ENCODE peak calls at places on chromosomes 2 and 18, in nine cellular contexts. One of them, this sample, is unnamed.

GRCh38 chr2:8515390-8515761 is 166.5 kb upstream of the ID2 start:
- DNase-seq in HCT116: no peak
- DNase-seq in hepatocyte: no peak
- DNase-seq in GM23248: no peak
- DNase-seq in GM23338: no peak
- DNase-seq in SK-N-SH: no peak
- DNase-seq in MM.1S: peak; percentile 87
- DNase-seq in neural progenitor cell: no peak
- DNase-seq in OCI-LY7: peak; percentile 88
- DNase-seq in this sample: no peak

GRCh38 chr2:49940616-49941015 is 786.3 kb upstream of the FSHR start:
- DNase-seq in MM.1S: peak; percentile 45
- DNase-seq in GM23338: no peak
- DNase-seq in GM23248: no peak
- DNase-seq in neural progenitor cell: no peak
- DNase-seq in HCT116: no peak
- DNase-seq in hepatocyte: no peak
- DNase-seq in OCI-LY7: no peak
- DNase-seq in SK-N-SH: no peak
- DNase-seq in this sample: no peak

GRCh38 chr2:43989549-43989948 is 6.2 kb downstream of the LRPPRC start:
- DNase-seq in GM23248: no peak
- DNase-seq in OCI-LY7: no peak
- DNase-seq in HCT116: no peak
- DNase-seq in hepatocyte: no peak
- DNase-seq in SK-N-SH: no peak
- DNase-seq in neural progenitor cell: no peak
- DNase-seq in MM.1S: no peak
- DNase-seq in GM23338: no peak
- DNase-seq in this sample: no peak

GRCh38 chr2:25251461-25252273 is 83.3 kb upstream of the POMC start:
- DNase-seq in hepatocyte: peak; percentile 60
- DNase-seq in neural progenitor cell: no peak
- DNase-seq in OCI-LY7: no peak
- DNase-seq in GM23338: peak; percentile 61
- DNase-seq in MM.1S: peak; percentile 7
- DNase-seq in HCT116: no peak
- DNase-seq in GM23248: peak; percentile 56
- DNase-seq in SK-N-SH: peak; percentile 84
- DNase-seq in this sample: peak; percentile 30

GRCh38 chr2:103859238-103859637 is 994.7 kb upstream of the POU3F3 start:
- DNase-seq in hepatocyte: no peak
- DNase-seq in neural progenitor cell: no peak
- DNase-seq in MM.1S: no peak
- DNase-seq in HCT116: no peak
- DNase-seq in GM23338: peak; percentile 13
- DNase-seq in GM23248: no peak
- DNase-seq in OCI-LY7: no peak
- DNase-seq in SK-N-SH: no peak
- DNase-seq in this sample: no peak

GRCh38 chr2:1458432-1458831 is 45.2 kb downstream of the TPO start:
- DNase-seq in neural progenitor cell: no peak
- DNase-seq in GM23248: no peak
- DNase-seq in MM.1S: no peak
- DNase-seq in GM23338: no peak
- DNase-seq in OCI-LY7: no peak
- DNase-seq in SK-N-SH: no peak
- DNase-seq in HCT116: no peak
- DNase-seq in hepatocyte: no peak
- DNase-seq in this sample: no peak

GRCh38 chr2:1867141-1867540 is 122.8 kb upstream of the PXDN start:
- DNase-seq in neural progenitor cell: no peak
- DNase-seq in hepatocyte: no peak
- DNase-seq in GM23338: no peak
- DNase-seq in OCI-LY7: no peak
- DNase-seq in GM23248: no peak
- DNase-seq in MM.1S: no peak
- DNase-seq in SK-N-SH: no peak
- DNase-seq in HCT116: no peak
- DNase-seq in this sample: no peak

GRCh38 chr2:19607931-19608762 is 249.7 kb upstream of the OSR1 start:
- DNase-seq in GM23248: peak; percentile 89
- DNase-seq in SK-N-SH: no peak
- DNase-seq in GM23338: no peak
- DNase-seq in neural progenitor cell: no peak
- DNase-seq in OCI-LY7: no peak
- DNase-seq in hepatocyte: no peak
- DNase-seq in MM.1S: no peak
- DNase-seq in HCT116: no peak
- DNase-seq in this sample: peak; percentile 71

GRCh38 chr2:165248238-165248637 is 9.0 kb downstream of the SCN2A start:
- DNase-seq in GM23248: no peak
- DNase-seq in MM.1S: no peak
- DNase-seq in neural progenitor cell: no peak
- DNase-seq in SK-N-SH: no peak
- DNase-seq in hepatocyte: no peak
- DNase-seq in GM23338: no peak
- DNase-seq in OCI-LY7: no peak
- DNase-seq in HCT116: no peak
- DNase-seq in this sample: no peak

GRCh38 chr2:165251361-165251760 is 12.1 kb downstream of the SCN2A start:
- DNase-seq in neural progenitor cell: no peak
- DNase-seq in GM23338: no peak
- DNase-seq in hepatocyte: no peak
- DNase-seq in HCT116: no peak
- DNase-seq in OCI-LY7: no peak
- DNase-seq in SK-N-SH: no peak
- DNase-seq in GM23248: no peak
- DNase-seq in MM.1S: no peak
- DNase-seq in this sample: peak; percentile 34

GRCh38 chr2:165256618-165257017 is 17.4 kb downstream of the SCN2A start:
- DNase-seq in HCT116: no peak
- DNase-seq in OCI-LY7: no peak
- DNase-seq in GM23248: no peak
- DNase-seq in MM.1S: no peak
- DNase-seq in GM23338: no peak
- DNase-seq in neural progenitor cell: no peak
- DNase-seq in SK-N-SH: no peak
- DNase-seq in hepatocyte: no peak
- DNase-seq in this sample: no peak

DNA sequence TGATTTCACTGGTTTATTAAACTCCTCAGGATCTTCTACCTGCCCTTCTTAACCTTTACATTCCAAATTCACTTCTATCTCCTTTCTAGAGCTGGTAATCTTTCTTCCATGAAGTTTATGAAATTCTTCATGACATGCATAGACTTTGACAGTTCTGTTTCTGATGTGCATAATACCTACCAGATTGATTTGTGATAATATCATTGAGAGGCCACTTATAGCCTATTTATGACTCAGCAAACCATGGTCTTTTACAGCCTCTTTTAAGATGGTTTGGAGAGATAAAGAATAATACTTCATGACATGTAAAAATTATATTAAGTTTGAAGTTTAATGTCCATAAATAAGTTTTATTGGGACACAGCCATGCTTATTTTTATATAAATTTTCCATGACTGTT is 14.0 kb downstream of the SCN2A start:
- DNase-seq in hepatocyte: no peak
- DNase-seq in SK-N-SH: no peak
- DNase-seq in GM23248: no peak
- DNase-seq in neural progenitor cell: no peak
- DNase-seq in GM23338: no peak
- DNase-seq in OCI-LY7: no peak
- DNase-seq in MM.1S: no peak
- DNase-seq in HCT116: no peak
- DNase-seq in this sample: peak; percentile 22
- TF ChIP-seq EZH2phosphoT487 in hepatocyte: no peak
- TF ChIP-seq EZH2phosphoT487 in SK-N-SH: no peak
- TF ChIP-seq EZH2phosphoT487 in GM23248: no peak
- TF ChIP-seq EZH2phosphoT487 in neural progenitor cell: no peak
- TF ChIP-seq EZH2phosphoT487 in GM23338: no peak
- TF ChIP-seq EZH2phosphoT487 in OCI-LY7: no peak
- TF ChIP-seq EZH2phosphoT487 in MM.1S: no peak
- TF ChIP-seq EZH2phosphoT487 in HCT116: no peak
- TF ChIP-seq EZH2phosphoT487 in this sample: no peak

GRCh38 chr18:13388586-13389490 is 170.3 kb downstream of the LDLRAD4 start:
- DNase-seq in hepatocyte: no peak
- DNase-seq in neural progenitor cell: no peak
- DNase-seq in MM.1S: no peak
- DNase-seq in GM23248: no peak
- DNase-seq in SK-N-SH: no peak
- DNase-seq in GM23338: no peak
- DNase-seq in OCI-LY7: no peak
- DNase-seq in HCT116: no peak
- DNase-seq in this sample: no peak

GRCh38 chr18:13389491-13390131 is 171.1 kb downstream of the LDLRAD4 start:
- DNase-seq in GM23248: no peak
- DNase-seq in HCT116: no peak
- DNase-seq in GM23338: no peak
- DNase-seq in neural progenitor cell: no peak
- DNase-seq in SK-N-SH: no peak
- DNase-seq in hepatocyte: no peak
- DNase-seq in OCI-LY7: no peak
- DNase-seq in MM.1S: no peak
- DNase-seq in this sample: no peak

GRCh38 chr18:13392029-13392750 is 173.6 kb downstream of the LDLRAD4 start:
- DNase-seq in HCT116: no peak
- DNase-seq in GM23338: no peak
- DNase-seq in hepatocyte: no peak
- DNase-seq in OCI-LY7: no peak
- DNase-seq in neural progenitor cell: no peak
- DNase-seq in GM23248: no peak
- DNase-seq in MM.1S: no peak
- DNase-seq in SK-N-SH: no peak
- DNase-seq in this sample: no peak

GRCh38 chr18:13390196-13390595 is 171.6 kb downstream of the LDLRAD4 start:
- DNase-seq in OCI-LY7: no peak
- DNase-seq in SK-N-SH: no peak
- DNase-seq in GM23248: no peak
- DNase-seq in MM.1S: no peak
- DNase-seq in hepatocyte: no peak
- DNase-seq in HCT116: no peak
- DNase-seq in neural progenitor cell: no peak
- DNase-seq in GM23338: no peak
- DNase-seq in this sample: no peak

DNA sequence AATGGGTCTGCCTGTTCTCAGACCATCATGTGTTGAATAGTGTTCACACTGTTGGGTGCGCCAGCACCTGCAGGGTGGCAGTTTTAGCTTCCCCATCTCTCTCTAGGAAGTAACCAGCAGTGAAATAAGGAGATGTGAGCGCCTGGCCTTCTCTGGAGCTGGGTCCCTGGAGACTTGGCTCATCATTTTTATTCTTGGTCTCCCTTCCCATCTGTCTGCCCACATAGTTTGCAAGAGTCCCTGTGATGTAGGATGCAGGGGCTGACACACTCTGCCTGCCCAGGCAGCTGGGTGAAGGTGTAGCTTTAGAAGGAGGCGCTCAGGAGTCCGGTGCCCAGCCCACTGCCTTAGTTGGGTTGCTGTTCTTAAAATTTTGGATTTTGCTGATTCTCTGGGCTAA is 172.2 kb downstream of the LDLRAD4 start:
- DNase-seq in MM.1S: no peak
- DNase-seq in GM23338: no peak
- DNase-seq in HCT116: no peak
- DNase-seq in hepatocyte: no peak
- DNase-seq in OCI-LY7: no peak
- DNase-seq in neural progenitor cell: no peak
- DNase-seq in GM23248: no peak
- DNase-seq in SK-N-SH: no peak
- DNase-seq in this sample: no peak
- TF ChIP-seq EZH2phosphoT487 in MM.1S: no peak
- TF ChIP-seq EZH2phosphoT487 in GM23338: no peak
- TF ChIP-seq EZH2phosphoT487 in HCT116: no peak
- TF ChIP-seq EZH2phosphoT487 in hepatocyte: no peak
- TF ChIP-seq EZH2phosphoT487 in OCI-LY7: no peak
- TF ChIP-seq EZH2phosphoT487 in neural progenitor cell: no peak
- TF ChIP-seq EZH2phosphoT487 in GM23248: no peak
- TF ChIP-seq EZH2phosphoT487 in SK-N-SH: no peak
- TF ChIP-seq EZH2phosphoT487 in this sample: no peak

GRCh38 chr18:23712445-23712844 is 23.2 kb downstream of the LAMA3 start:
- DNase-seq in MM.1S: no peak
- DNase-seq in hepatocyte: no peak
- DNase-seq in SK-N-SH: no peak
- DNase-seq in HCT116: no peak
- DNase-seq in neural progenitor cell: no peak
- DNase-seq in GM23248: no peak
- DNase-seq in GM23338: no peak
- DNase-seq in OCI-LY7: no peak
- DNase-seq in this sample: peak; percentile 53

GRCh38 chr18:23710946-23711345 is 21.7 kb downstream of the LAMA3 start:
- DNase-seq in HCT116: no peak
- DNase-seq in neural progenitor cell: no peak
- DNase-seq in GM23248: no peak
- DNase-seq in MM.1S: no peak
- DNase-seq in hepatocyte: peak; percentile 41
- DNase-seq in GM23338: no peak
- DNase-seq in SK-N-SH: no peak
- DNase-seq in OCI-LY7: no peak
- DNase-seq in this sample: peak; percentile 69

GRCh38 chr18:23706971-23707640 is 17.9 kb downstream of the LAMA3 start:
- DNase-seq in HCT116: no peak
- DNase-seq in hepatocyte: no peak
- DNase-seq in OCI-LY7: no peak
- DNase-seq in GM23248: no peak
- DNase-seq in SK-N-SH: no peak
- DNase-seq in MM.1S: no peak
- DNase-seq in GM23338: no peak
- DNase-seq in neural progenitor cell: no peak
- DNase-seq in this sample: no peak

GRCh38 chr18:23711421-23711820 is 22.2 kb downstream of the LAMA3 start:
- DNase-seq in neural progenitor cell: no peak
- DNase-seq in GM23248: no peak
- DNase-seq in SK-N-SH: no peak
- DNase-seq in MM.1S: no peak
- DNase-seq in hepatocyte: no peak
- DNase-seq in GM23338: no peak
- DNase-seq in OCI-LY7: no peak
- DNase-seq in HCT116: no peak
- DNase-seq in this sample: no peak

DNA sequence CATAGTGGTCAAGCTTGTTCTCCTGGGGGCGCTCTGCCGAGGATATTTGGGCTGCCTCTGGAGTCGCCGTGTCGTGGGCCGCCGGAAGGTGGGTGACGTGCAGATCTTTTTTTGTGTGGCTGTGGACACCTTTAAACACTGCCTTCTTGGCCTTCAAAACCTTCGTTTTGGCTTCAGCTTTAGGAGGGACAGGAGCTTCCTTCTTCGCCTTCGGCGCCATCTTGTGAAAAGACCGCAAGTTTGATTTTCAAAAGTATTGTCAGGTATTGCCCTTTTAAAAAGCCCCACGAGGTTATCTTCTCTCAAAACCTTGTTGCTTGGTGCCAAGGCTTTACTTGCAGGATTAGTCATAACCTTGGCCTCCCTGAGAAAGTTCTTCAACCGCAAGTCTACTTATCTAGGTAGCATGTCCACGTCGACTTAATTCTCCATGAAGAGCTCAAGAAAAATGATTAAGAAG is 20.8 kb downstream of the LAMA3 start:
- DNase-seq in OCI-LY7: no peak
- DNase-seq in MM.1S: no peak
- DNase-seq in hepatocyte: peak; percentile 43
- DNase-seq in GM23248: no peak
- DNase-seq in GM23338: peak; percentile 34
- DNase-seq in neural progenitor cell: no peak
- DNase-seq in SK-N-SH: no peak
- DNase-seq in HCT116: peak; percentile 48
- DNase-seq in this sample: peak; percentile 89
- TF ChIP-seq EZH2phosphoT487 in OCI-LY7: no peak
- TF ChIP-seq EZH2phosphoT487 in MM.1S: no peak
- TF ChIP-seq EZH2phosphoT487 in hepatocyte: no peak
- TF ChIP-seq EZH2phosphoT487 in GM23248: no peak
- TF ChIP-seq EZH2phosphoT487 in GM23338: no peak
- TF ChIP-seq EZH2phosphoT487 in neural progenitor cell: no peak
- TF ChIP-seq EZH2phosphoT487 in SK-N-SH: no peak
- TF ChIP-seq EZH2phosphoT487 in HCT116: no peak
- TF ChIP-seq EZH2phosphoT487 in this sample: no peak

DNA sequence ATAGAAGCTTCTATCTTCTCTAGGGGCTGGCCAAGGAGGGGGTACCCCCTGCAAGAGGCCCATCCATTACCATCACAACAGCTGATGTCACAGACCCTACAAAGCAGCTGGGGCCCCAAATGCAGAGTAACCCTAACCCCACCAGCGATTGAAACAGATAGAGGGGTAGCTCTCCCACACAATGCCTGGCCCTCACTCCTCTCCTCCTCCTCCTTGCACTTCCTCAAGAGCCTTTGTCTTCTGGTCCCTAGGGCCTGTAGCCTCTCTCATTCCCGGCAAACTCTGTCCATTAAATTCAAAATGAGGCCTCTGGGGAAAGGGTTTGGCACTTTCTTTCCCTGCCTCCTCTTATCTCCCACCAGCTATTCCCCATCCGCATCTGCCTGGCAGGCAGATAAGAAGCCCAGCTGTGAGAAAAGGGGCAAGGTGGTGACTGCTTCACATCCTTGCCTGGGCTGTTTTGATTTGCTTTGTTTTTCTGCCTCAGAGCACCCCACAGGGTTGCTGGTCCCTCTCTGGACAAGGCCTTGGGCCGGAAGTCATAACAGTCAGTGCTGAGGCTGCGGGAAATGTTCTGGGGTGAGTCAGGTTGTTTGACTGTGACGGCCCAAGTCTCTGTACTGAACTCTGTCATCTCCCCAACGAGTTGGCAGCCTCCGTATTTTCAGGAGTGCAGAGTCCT is 26.1 kb upstream of the CYP26B1 start:
- DNase-seq in GM23248: no peak
- DNase-seq in HCT116: no peak
- DNase-seq in SK-N-SH: peak; percentile 48
- DNase-seq in hepatocyte: no peak
- DNase-seq in OCI-LY7: no peak
- DNase-seq in MM.1S: no peak
- DNase-seq in GM23338: peak; percentile 15
- DNase-seq in neural progenitor cell: no peak
- DNase-seq in this sample: no peak
- TF ChIP-seq EZH2phosphoT487 in GM23248: no peak
- TF ChIP-seq EZH2phosphoT487 in HCT116: no peak
- TF ChIP-seq EZH2phosphoT487 in SK-N-SH: no peak
- TF ChIP-seq EZH2phosphoT487 in hepatocyte: no peak
- TF ChIP-seq EZH2phosphoT487 in OCI-LY7: no peak
- TF ChIP-seq EZH2phosphoT487 in MM.1S: no peak
- TF ChIP-seq EZH2phosphoT487 in GM23338: no peak
- TF ChIP-seq EZH2phosphoT487 in neural progenitor cell: no peak
- TF ChIP-seq EZH2phosphoT487 in this sample: no peak

This sample was measured in PC-3.